ENCODE peak calls at places on chromosomes 7 and 10, in six cellular contexts. W is SK-N-SH, D is A549, L is GM12878, T is Panc1, E is GM23338. M is an unnamed sample.

GRCh38 chr7:132508724-132509348 is 67.4 kb downstream of the PLXNA4 start:
- DNase-seq in W (peak), D (no peak), L (no peak), T (no peak), E (peak), M (no peak)

GRCh38 chr7:55081854-55082603 is 63.2 kb downstream of the EGFR start:
- DNase-seq in W (no peak), D (no peak), L (no peak), T (no peak), E (no peak), M (no peak)

GRCh38 chr10:133336131-133337078 is at the start of gene CALY:
- DNase-seq in W (peak), D (peak), L (no peak), T (no peak), E (peak), M (peak)

GRCh38 chr7:122340427-122340826 is 35.9 kb upstream of the FEZF1 start:
- DNase-seq in W (no peak), D (no peak), L (no peak), T (no peak), E (no peak), M (no peak)

GRCh38 chr7:120060875-120061274 is 212.1 kb upstream of the KCND2 start:
- DNase-seq in W (no peak), D (no peak), L (no peak), T (no peak), E (no peak), M (peak)

GRCh38 chr7:51590746-51591145 is 274.1 kb upstream of the COBL start:
- DNase-seq in W (no peak), D (no peak), L (no peak), T (no peak), E (peak), M (no peak)

GRCh38 chr7:19114591-19114855 is 2.9 kb downstream of the TWIST1 start:
- DNase-seq in W (no peak), D (no peak), L (no peak), T (no peak), E (no peak), M (no peak)

GRCh38 chr7:130397472-130397871 is 17.2 kb downstream of the CPA1 start:
- DNase-seq in W (peak), D (no peak), L (no peak), T (no peak), E (no peak), M (no peak)

GRCh38 chr10:118276203-118276602 is 65.9 kb downstream of the FAM204A start:
- DNase-seq in W (no peak), D (no peak), L (no peak), T (no peak), E (no peak), M (no peak)

GRCh38 chr10:122541541-122542002 is 19.0 kb upstream of the DMBT1 start:
- DNase-seq in W (no peak), D (no peak), L (no peak), T (no peak), E (no peak), M (peak)

GRCh38 chr10:131841669-131842139 is 59.1 kb upstream of the PPP2R2D start:
- DNase-seq in W (no peak), D (no peak), L (no peak), T (no peak), E (no peak), M (no peak)

DNA sequence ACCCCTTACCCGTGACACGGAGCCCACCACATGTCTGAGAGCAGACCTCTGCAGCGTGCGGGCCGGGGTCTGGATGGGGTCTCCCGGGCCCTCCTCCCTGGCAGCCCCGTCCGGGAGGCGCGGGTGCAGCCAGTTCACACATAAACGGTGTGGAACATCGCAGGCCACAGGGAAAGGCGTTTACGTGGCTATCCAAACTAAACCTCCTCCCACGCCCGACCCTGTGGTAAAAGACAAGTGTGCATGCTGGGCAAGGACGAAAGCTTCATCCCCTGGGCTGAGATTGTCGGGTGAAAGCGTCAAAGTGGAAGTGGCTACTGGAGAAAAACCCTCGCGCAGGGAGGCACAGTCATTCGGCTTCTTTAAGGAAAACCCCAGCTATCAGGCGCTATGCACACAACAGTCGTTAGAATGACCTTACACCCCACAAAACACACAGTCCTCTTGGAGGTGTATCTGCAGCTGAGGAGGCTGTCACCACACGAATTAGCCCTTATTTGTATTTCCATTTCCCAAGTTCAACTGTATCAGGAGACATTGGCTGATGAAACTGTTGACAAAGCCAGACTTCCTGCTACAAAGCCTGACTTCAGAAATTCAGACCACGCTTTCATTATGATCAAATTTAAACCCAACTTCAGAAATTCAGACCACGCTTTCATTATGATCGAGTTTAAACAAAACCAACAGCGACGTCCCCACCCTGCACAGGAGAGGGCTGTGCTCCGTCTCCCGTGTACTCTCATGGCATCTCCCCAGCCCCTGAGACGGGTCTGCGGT is 15.3 kb downstream of the GPER1 start:
- DNase-seq in W (no peak), D (no peak), L (peak), T (no peak), E (no peak), M (no peak)
- TF ChIP-seq REST in W (no peak), D (no peak), L (no peak), T (no peak), E (no peak), M (no peak)

DNA sequence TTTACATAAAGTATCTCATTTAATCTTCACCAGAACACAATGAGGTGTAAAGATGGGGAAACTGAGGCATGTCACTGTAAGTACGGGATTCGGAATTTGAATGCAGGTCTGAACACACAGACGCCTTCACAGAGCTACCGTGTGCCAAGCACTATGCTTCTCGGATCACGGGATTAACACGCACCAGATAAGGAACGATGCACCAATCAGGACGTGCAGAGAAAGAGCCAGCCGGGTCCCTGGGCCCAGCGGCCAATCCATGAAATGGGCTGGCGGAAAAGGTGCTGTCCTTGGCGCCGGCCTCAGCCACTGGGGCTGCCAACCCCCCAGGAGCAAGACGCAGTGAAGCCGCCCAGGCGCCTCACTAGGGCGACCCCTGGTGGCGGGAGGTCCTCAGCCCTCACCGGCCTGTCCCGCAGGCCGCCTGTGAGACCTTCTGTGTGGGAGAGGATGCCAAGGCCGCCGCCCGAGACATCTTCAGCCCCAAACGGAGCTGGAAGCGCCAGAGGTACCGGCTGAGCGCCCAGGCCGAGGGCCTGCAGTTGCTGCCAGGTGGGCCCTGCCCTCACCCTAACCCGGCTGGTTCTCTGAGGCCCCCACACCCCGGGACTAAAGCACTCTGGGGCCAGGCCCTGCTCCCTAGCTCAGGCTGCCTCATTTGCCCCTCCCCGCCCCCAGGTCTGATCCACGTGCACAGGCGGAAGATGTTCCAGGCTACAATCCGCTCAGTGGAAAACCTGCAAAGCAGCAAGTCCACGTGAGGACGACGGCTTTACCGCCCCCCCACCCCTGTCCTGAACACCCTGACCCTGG is 15.6 kb downstream of the ATG9B start:
- DNase-seq in W (peak), D (peak), L (peak), T (no peak), E (peak), M (no peak)
- TF ChIP-seq CTCF in W (peak), D (peak), L (peak), T (peak), E (peak), M (no peak)

GRCh38 chr7:74569501-74570075 is 87.9 kb upstream of the GTF2I start:
- DNase-seq in W (peak), D (no peak), L (no peak), T (no peak), E (no peak), M (no peak)

GRCh38 chr7:74570533-74571156 is 86.9 kb upstream of the GTF2I start:
- DNase-seq in W (no peak), D (no peak), L (no peak), T (no peak), E (no peak), M (peak)

GRCh38 chr7:74573499-74573898 is 84.0 kb upstream of the GTF2I start:
- DNase-seq in W (peak), D (no peak), L (no peak), T (no peak), E (no peak), M (no peak)

GRCh38 chr7:74575083-74575803 is 82.3 kb upstream of the GTF2I start:
- DNase-seq in W (no peak), D (peak), L (no peak), T (no peak), E (no peak), M (no peak)

GRCh38 chr7:74572301-74573090 is 85.0 kb upstream of the GTF2I start:
- DNase-seq in W (no peak), D (no peak), L (no peak), T (no peak), E (no peak), M (no peak)
- TF ChIP-seq REST in W (no peak), D (no peak), L (no peak), T (no peak), E (no peak), M (no peak)

GRCh38 chr7:139360210-139360947 is 685 bp downstream of the LUC7L2 start:
- DNase-seq in W (peak), D (peak), L (peak), T (peak), E (peak), M (peak)

GRCh38 chr7:139360948-139361307 is 1.2 kb downstream of the LUC7L2 start:
- DNase-seq in W (no peak), D (no peak), L (no peak), T (no peak), E (no peak), M (no peak)

GRCh38 chr7:139361523-139361922 is 1.8 kb downstream of the LUC7L2 start:
- DNase-seq in W (no peak), D (no peak), L (no peak), T (no peak), E (no peak), M (no peak)

GRCh38 chr7:139359366-139360209 is at the start of gene LUC7L2:
- DNase-seq in W (peak), D (peak), L (peak), T (peak), E (peak), M (peak)

DNA sequence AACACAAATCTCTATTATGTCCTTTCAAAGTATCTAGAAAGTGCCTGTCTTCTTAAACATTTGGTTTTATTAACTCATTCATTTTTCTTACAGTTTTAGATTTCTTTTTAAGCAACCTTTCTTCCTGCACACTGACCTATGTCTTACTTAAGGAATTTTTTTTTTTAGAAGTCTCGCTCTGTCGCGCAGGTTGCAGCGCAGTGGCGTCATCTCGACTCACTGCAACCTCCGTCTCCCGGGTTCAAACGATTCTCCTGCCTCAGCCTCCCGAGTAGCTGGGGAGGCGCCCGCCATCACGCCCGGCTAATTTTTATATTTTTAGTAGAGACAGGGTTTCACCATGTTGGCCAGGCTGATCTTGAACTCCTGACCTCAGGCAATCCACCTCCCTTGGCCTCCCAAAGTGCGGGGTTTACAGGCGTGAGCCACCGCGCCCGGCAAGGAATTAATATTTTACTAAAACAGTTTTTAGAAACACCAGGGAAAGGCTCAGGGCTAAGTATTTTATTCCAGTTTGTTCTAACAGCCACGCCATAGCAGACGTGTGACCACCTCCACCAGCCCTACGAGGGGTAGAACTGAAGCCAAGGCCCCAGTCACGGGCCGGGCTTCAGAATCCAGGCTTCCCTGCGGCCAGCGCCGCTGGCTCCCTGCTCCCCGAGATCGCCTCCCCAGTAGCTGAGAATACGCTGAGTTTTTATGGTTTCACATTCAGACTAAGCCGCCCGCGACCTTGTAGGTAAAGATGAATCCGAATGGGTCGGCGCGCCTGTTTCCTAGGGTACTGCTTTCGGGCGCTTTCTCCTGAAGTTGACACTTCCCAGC is 941 bp upstream of the LUC7L2 start:
- DNase-seq in W (peak), D (peak), L (no peak), T (peak), E (peak), M (peak)
- TF ChIP-seq CTCF in W (no peak), D (no peak), L (no peak), T (no peak), E (no peak), M (no peak)

GRCh38 chr10:91077549-91078017 is 142.9 kb upstream of the PCGF5 start:
- DNase-seq in W (peak), D (no peak), L (no peak), T (no peak), E (no peak), M (no peak)
- TF ChIP-seq REST in W (no peak), D (no peak), L (no peak), T (no peak), E (no peak), M (no peak)

M was measured in HL-60.